ENCODE peak calls at places on chromosomes 1 and 21, in ten cellular contexts. One of them, this sample, is unnamed.

GRCh38 chr1:21439345-21439720 is 604 bp upstream of the NBPF3 start:
- DNase-seq in HCT116: no peak
- DNase-seq in psoas muscle: no peak
- DNase-seq in transverse colon: no peak
- DNase-seq in ovary: no peak
- DNase-seq in lung: no peak
- DNase-seq in RWPE1: no peak
- DNase-seq in neural crest cell: no peak
- DNase-seq in A549: no peak
- DNase-seq in stomach: no peak
- DNase-seq in this sample: no peak

GRCh38 chr1:56820755-56821461 is 1.7 kb upstream of the FYB2 start:
- DNase-seq in HCT116: peak
- DNase-seq in psoas muscle: peak
- DNase-seq in transverse colon: peak
- DNase-seq in ovary: peak
- DNase-seq in lung: peak
- DNase-seq in RWPE1: peak
- DNase-seq in neural crest cell: peak
- DNase-seq in A549: peak
- DNase-seq in stomach: peak
- DNase-seq in this sample: peak

GRCh38 chr1:60280764-60281278 is 207.3 kb upstream of the C1orf87 start:
- DNase-seq in HCT116: no peak
- DNase-seq in psoas muscle: no peak
- DNase-seq in transverse colon: no peak
- DNase-seq in ovary: no peak
- DNase-seq in lung: no peak
- DNase-seq in RWPE1: no peak
- DNase-seq in neural crest cell: no peak
- DNase-seq in A549: no peak
- DNase-seq in stomach: no peak
- DNase-seq in this sample: no peak

GRCh38 chr1:186183219-186183618 is 191.8 kb downstream of the TPR start:
- DNase-seq in HCT116: peak
- DNase-seq in psoas muscle: peak
- DNase-seq in transverse colon: no peak
- DNase-seq in ovary: no peak
- DNase-seq in lung: no peak
- DNase-seq in RWPE1: peak
- DNase-seq in neural crest cell: no peak
- DNase-seq in A549: no peak
- DNase-seq in stomach: no peak
- DNase-seq in this sample: peak

GRCh38 chr1:204945565-204945977 is 74.9 kb downstream of the NFASC start:
- DNase-seq in HCT116: no peak
- DNase-seq in psoas muscle: no peak
- DNase-seq in transverse colon: no peak
- DNase-seq in ovary: no peak
- DNase-seq in lung: no peak
- DNase-seq in RWPE1: no peak
- DNase-seq in neural crest cell: no peak
- DNase-seq in A549: no peak
- DNase-seq in stomach: no peak
- DNase-seq in this sample: no peak

GRCh38 chr21:46062471-46063211 is 35.3 kb upstream of the COL6A2 start:
- DNase-seq in HCT116: no peak
- DNase-seq in psoas muscle: no peak
- DNase-seq in transverse colon: no peak
- DNase-seq in ovary: no peak
- DNase-seq in lung: no peak
- DNase-seq in RWPE1: no peak
- DNase-seq in neural crest cell: no peak
- DNase-seq in A549: no peak
- DNase-seq in stomach: no peak
- DNase-seq in this sample: no peak

GRCh38 chr1:9861371-9861770 is 37.6 kb upstream of the CLSTN1 start:
- DNase-seq in HCT116: no peak
- DNase-seq in psoas muscle: no peak
- DNase-seq in transverse colon: no peak
- DNase-seq in ovary: no peak
- DNase-seq in lung: no peak
- DNase-seq in RWPE1: no peak
- DNase-seq in neural crest cell: no peak
- DNase-seq in A549: no peak
- DNase-seq in stomach: no peak
- DNase-seq in this sample: no peak

GRCh38 chr1:56922070-56922469 is 43.7 kb downstream of the C8B start:
- DNase-seq in HCT116: no peak
- DNase-seq in psoas muscle: no peak
- DNase-seq in transverse colon: no peak
- DNase-seq in ovary: no peak
- DNase-seq in lung: no peak
- DNase-seq in RWPE1: no peak
- DNase-seq in neural crest cell: no peak
- DNase-seq in A549: no peak
- DNase-seq in stomach: no peak
- DNase-seq in this sample: no peak

GRCh38 chr1:21607549-21608529 is 61.3 kb downstream of the RAP1GAP start:
- DNase-seq in HCT116: peak
- DNase-seq in psoas muscle: peak
- DNase-seq in transverse colon: peak
- DNase-seq in ovary: peak
- DNase-seq in lung: peak
- DNase-seq in RWPE1: peak
- DNase-seq in neural crest cell: peak
- DNase-seq in A549: peak
- DNase-seq in stomach: peak
- DNase-seq in this sample: peak

GRCh38 chr1:173038875-173039554 is 11.7 kb downstream of the TNFSF18 start:
- DNase-seq in HCT116: no peak
- DNase-seq in psoas muscle: no peak
- DNase-seq in transverse colon: no peak
- DNase-seq in ovary: no peak
- DNase-seq in lung: no peak
- DNase-seq in RWPE1: no peak
- DNase-seq in neural crest cell: no peak
- DNase-seq in A549: no peak
- DNase-seq in stomach: no peak
- DNase-seq in this sample: peak

GRCh38 chr1:119712342-119713038 is 756 bp downstream of the PHGDH start:
- DNase-seq in HCT116: peak
- DNase-seq in psoas muscle: peak
- DNase-seq in transverse colon: peak
- DNase-seq in ovary: peak
- DNase-seq in lung: peak
- DNase-seq in RWPE1: peak
- DNase-seq in neural crest cell: peak
- DNase-seq in A549: peak
- DNase-seq in stomach: peak
- DNase-seq in this sample: peak

GRCh38 chr1:2917284-2917683 is 104.0 kb upstream of the ACTRT2 start:
- DNase-seq in HCT116: no peak
- DNase-seq in psoas muscle: no peak
- DNase-seq in transverse colon: no peak
- DNase-seq in ovary: no peak
- DNase-seq in lung: no peak
- DNase-seq in RWPE1: no peak
- DNase-seq in neural crest cell: no peak
- DNase-seq in A549: no peak
- DNase-seq in stomach: no peak
- DNase-seq in this sample: no peak

GRCh38 chr1:114623364-114623763 is 41.9 kb upstream of the BCAS2 start:
- DNase-seq in HCT116: no peak
- DNase-seq in psoas muscle: no peak
- DNase-seq in transverse colon: no peak
- DNase-seq in ovary: no peak
- DNase-seq in lung: no peak
- DNase-seq in RWPE1: no peak
- DNase-seq in neural crest cell: no peak
- DNase-seq in A549: no peak
- DNase-seq in stomach: no peak
- DNase-seq in this sample: no peak

GRCh38 chr1:171817511-171818265 is 23.6 kb upstream of the DNM3 start:
- DNase-seq in HCT116: peak
- DNase-seq in psoas muscle: no peak
- DNase-seq in transverse colon: peak
- DNase-seq in ovary: no peak
- DNase-seq in lung: no peak
- DNase-seq in RWPE1: peak
- DNase-seq in neural crest cell: no peak
- DNase-seq in A549: peak
- DNase-seq in stomach: no peak
- DNase-seq in this sample: peak

GRCh38 chr1:8517579-8518489 is 199.9 kb downstream of the SLC45A1 start:
- DNase-seq in HCT116: no peak
- DNase-seq in psoas muscle: no peak
- DNase-seq in transverse colon: no peak
- DNase-seq in ovary: no peak
- DNase-seq in lung: no peak
- DNase-seq in RWPE1: no peak
- DNase-seq in neural crest cell: no peak
- DNase-seq in A549: no peak
- DNase-seq in stomach: no peak
- DNase-seq in this sample: no peak

GRCh38 chr1:112316254-112316653 is 79.8 kb upstream of the CTTNBP2NL start:
- DNase-seq in HCT116: no peak
- DNase-seq in psoas muscle: no peak
- DNase-seq in transverse colon: no peak
- DNase-seq in ovary: no peak
- DNase-seq in lung: no peak
- DNase-seq in RWPE1: no peak
- DNase-seq in neural crest cell: no peak
- DNase-seq in A549: no peak
- DNase-seq in stomach: no peak
- DNase-seq in this sample: no peak

GRCh38 chr1:220879090-220879508 is at the start of gene HLX:
- DNase-seq in HCT116: peak
- DNase-seq in psoas muscle: peak
- DNase-seq in transverse colon: peak
- DNase-seq in ovary: peak
- DNase-seq in lung: peak
- DNase-seq in RWPE1: peak
- DNase-seq in neural crest cell: peak
- DNase-seq in A549: peak
- DNase-seq in stomach: peak
- DNase-seq in this sample: peak

GRCh38 chr1:168330285-168330684 is 49.6 kb downstream of the TBX19 start:
- DNase-seq in HCT116: no peak
- DNase-seq in psoas muscle: no peak
- DNase-seq in transverse colon: peak
- DNase-seq in ovary: no peak
- DNase-seq in lung: no peak
- DNase-seq in RWPE1: no peak
- DNase-seq in neural crest cell: no peak
- DNase-seq in A549: no peak
- DNase-seq in stomach: no peak
- DNase-seq in this sample: no peak

GRCh38 chr1:168331569-168331968 is 50.9 kb downstream of the TBX19 start:
- DNase-seq in HCT116: no peak
- DNase-seq in psoas muscle: no peak
- DNase-seq in transverse colon: no peak
- DNase-seq in ovary: no peak
- DNase-seq in lung: no peak
- DNase-seq in RWPE1: no peak
- DNase-seq in neural crest cell: no peak
- DNase-seq in A549: no peak
- DNase-seq in stomach: no peak
- DNase-seq in this sample: no peak

GRCh38 chr1:168333562-168334256 is 53.0 kb downstream of the TBX19 start:
- DNase-seq in HCT116: no peak
- DNase-seq in psoas muscle: no peak
- DNase-seq in transverse colon: no peak
- DNase-seq in ovary: no peak
- DNase-seq in lung: no peak
- DNase-seq in RWPE1: no peak
- DNase-seq in neural crest cell: no peak
- DNase-seq in A549: no peak
- DNase-seq in stomach: no peak
- DNase-seq in this sample: no peak

GRCh38 chr1:168338589-168339503 is 58.2 kb downstream of the TBX19 start:
- DNase-seq in HCT116: no peak
- DNase-seq in psoas muscle: no peak
- DNase-seq in transverse colon: no peak
- DNase-seq in ovary: no peak
- DNase-seq in lung: no peak
- DNase-seq in RWPE1: no peak
- DNase-seq in neural crest cell: no peak
- DNase-seq in A549: no peak
- DNase-seq in stomach: no peak
- DNase-seq in this sample: no peak

GRCh38 chr1:168335500-168335899 is 54.8 kb downstream of the TBX19 start:
- DNase-seq in HCT116: no peak
- DNase-seq in psoas muscle: no peak
- DNase-seq in transverse colon: no peak
- DNase-seq in ovary: no peak
- DNase-seq in lung: no peak
- DNase-seq in RWPE1: peak
- DNase-seq in neural crest cell: no peak
- DNase-seq in A549: no peak
- DNase-seq in stomach: no peak
- DNase-seq in this sample: no peak
- TF ChIP-seq CTCF in HCT116: no peak
- TF ChIP-seq CTCF in psoas muscle: no peak
- TF ChIP-seq CTCF in transverse colon: no peak
- TF ChIP-seq CTCF in ovary: no peak
- TF ChIP-seq CTCF in lung: no peak
- TF ChIP-seq CTCF in RWPE1: no peak
- TF ChIP-seq CTCF in neural crest cell: no peak
- TF ChIP-seq CTCF in A549: no peak
- TF ChIP-seq CTCF in stomach: no peak
- TF ChIP-seq CTCF in this sample: no peak

GRCh38 chr1:17351598-17352324 is 20.2 kb upstream of the PADI6 start:
- DNase-seq in HCT116: no peak
- DNase-seq in psoas muscle: no peak
- DNase-seq in transverse colon: no peak
- DNase-seq in ovary: no peak
- DNase-seq in lung: no peak
- DNase-seq in RWPE1: no peak
- DNase-seq in neural crest cell: no peak
- DNase-seq in A549: no peak
- DNase-seq in stomach: no peak
- DNase-seq in this sample: no peak
- TF ChIP-seq CTCF in HCT116: no peak
- TF ChIP-seq CTCF in psoas muscle: no peak
- TF ChIP-seq CTCF in transverse colon: no peak
- TF ChIP-seq CTCF in ovary: no peak
- TF ChIP-seq CTCF in lung: no peak
- TF ChIP-seq CTCF in RWPE1: no peak
- TF ChIP-seq CTCF in neural crest cell: no peak
- TF ChIP-seq CTCF in A549: no peak
- TF ChIP-seq CTCF in stomach: no peak
- TF ChIP-seq CTCF in this sample: no peak

GRCh38 chr21:44067011-44067839 is 40.0 kb upstream of the PWP2 start:
- DNase-seq in HCT116: no peak
- DNase-seq in psoas muscle: no peak
- DNase-seq in transverse colon: no peak
- DNase-seq in ovary: no peak
- DNase-seq in lung: no peak
- DNase-seq in RWPE1: no peak
- DNase-seq in neural crest cell: no peak
- DNase-seq in A549: no peak
- DNase-seq in stomach: no peak
- DNase-seq in this sample: no peak
- TF ChIP-seq CTCF in HCT116: no peak
- TF ChIP-seq CTCF in psoas muscle: no peak
- TF ChIP-seq CTCF in transverse colon: no peak
- TF ChIP-seq CTCF in ovary: no peak
- TF ChIP-seq CTCF in lung: no peak
- TF ChIP-seq CTCF in RWPE1: no peak
- TF ChIP-seq CTCF in neural crest cell: no peak
- TF ChIP-seq CTCF in A549: no peak
- TF ChIP-seq CTCF in stomach: no peak
- TF ChIP-seq CTCF in this sample: no peak

GRCh38 chr1:201631037-201631436 is 92.1 kb downstream of the NAV1 start:
- DNase-seq in HCT116: no peak
- DNase-seq in psoas muscle: no peak
- DNase-seq in transverse colon: no peak
- DNase-seq in ovary: no peak
- DNase-seq in lung: no peak
- DNase-seq in RWPE1: no peak
- DNase-seq in neural crest cell: no peak
- DNase-seq in A549: no peak
- DNase-seq in stomach: no peak
- DNase-seq in this sample: no peak
- TF ChIP-seq CTCF in HCT116: no peak
- TF ChIP-seq CTCF in psoas muscle: no peak
- TF ChIP-seq CTCF in transverse colon: no peak
- TF ChIP-seq CTCF in ovary: no peak
- TF ChIP-seq CTCF in lung: no peak
- TF ChIP-seq CTCF in RWPE1: no peak
- TF ChIP-seq CTCF in neural crest cell: no peak
- TF ChIP-seq CTCF in A549: no peak
- TF ChIP-seq CTCF in stomach: no peak
- TF ChIP-seq CTCF in this sample: no peak